ENCODE peak calls at places on chromosomes 13 and 19, in six cellular contexts. One of them, this sample, is unnamed.

GRCh38 chr19:52991484-52991883 is 22.2 kb upstream of the ERVV-1 start:
- DNase-seq in activated naive CD4-positive, alpha-beta T cell treated with anti-CD3 and anti-CD28 coated beads for 36 hours: no peak
- DNase-seq in dermis microvascular lymphatic vessel endothelial cell: peak; percentile 10
- DNase-seq in NCI-H1694: no peak
- DNase-seq in activated T-cell treated with anti-CD3 and anti-CD28 coated beads, Interleukin-2, amount 50 U/mL, for 72 hours: no peak
- DNase-seq in stimulated activated CD8-positive, alpha-beta memory T cell treated with anti-CD3 and anti-CD28 coated beads, Interleukin-7, amount 100 ng/mL, for 24 hours: no peak
- DNase-seq in this sample: peak; percentile 84

GRCh38 chr19:18441804-18442788 is 4.2 kb upstream of the ISYNA1 start:
- DNase-seq in activated naive CD4-positive, alpha-beta T cell treated with anti-CD3 and anti-CD28 coated beads for 36 hours: no peak
- DNase-seq in dermis microvascular lymphatic vessel endothelial cell: no peak
- DNase-seq in NCI-H1694: no peak
- DNase-seq in activated T-cell treated with anti-CD3 and anti-CD28 coated beads, Interleukin-2, amount 50 U/mL, for 72 hours: no peak
- DNase-seq in stimulated activated CD8-positive, alpha-beta memory T cell treated with anti-CD3 and anti-CD28 coated beads, Interleukin-7, amount 100 ng/mL, for 24 hours: no peak
- DNase-seq in this sample: no peak

GRCh38 chr19:46607441-46607841 is 6.3 kb downstream of the CALM3 start:
- DNase-seq in activated naive CD4-positive, alpha-beta T cell treated with anti-CD3 and anti-CD28 coated beads for 36 hours: no peak
- DNase-seq in dermis microvascular lymphatic vessel endothelial cell: no peak
- DNase-seq in NCI-H1694: no peak
- DNase-seq in activated T-cell treated with anti-CD3 and anti-CD28 coated beads, Interleukin-2, amount 50 U/mL, for 72 hours: no peak
- DNase-seq in stimulated activated CD8-positive, alpha-beta memory T cell treated with anti-CD3 and anti-CD28 coated beads, Interleukin-7, amount 100 ng/mL, for 24 hours: no peak
- DNase-seq in this sample: no peak

GRCh38 chr13:43537124-43537523 is 249.6 kb downstream of the ENOX1 start:
- DNase-seq in activated naive CD4-positive, alpha-beta T cell treated with anti-CD3 and anti-CD28 coated beads for 36 hours: no peak
- DNase-seq in dermis microvascular lymphatic vessel endothelial cell: no peak
- DNase-seq in NCI-H1694: no peak
- DNase-seq in activated T-cell treated with anti-CD3 and anti-CD28 coated beads, Interleukin-2, amount 50 U/mL, for 72 hours: no peak
- DNase-seq in stimulated activated CD8-positive, alpha-beta memory T cell treated with anti-CD3 and anti-CD28 coated beads, Interleukin-7, amount 100 ng/mL, for 24 hours: no peak
- DNase-seq in this sample: peak; percentile 5

GRCh38 chr13:50132937-50133276 is 117.7 kb downstream of the KCNRG start:
- DNase-seq in activated naive CD4-positive, alpha-beta T cell treated with anti-CD3 and anti-CD28 coated beads for 36 hours: no peak
- DNase-seq in dermis microvascular lymphatic vessel endothelial cell: no peak
- DNase-seq in NCI-H1694: no peak
- DNase-seq in activated T-cell treated with anti-CD3 and anti-CD28 coated beads, Interleukin-2, amount 50 U/mL, for 72 hours: no peak
- DNase-seq in stimulated activated CD8-positive, alpha-beta memory T cell treated with anti-CD3 and anti-CD28 coated beads, Interleukin-7, amount 100 ng/mL, for 24 hours: no peak
- DNase-seq in this sample: no peak

GRCh38 chr13:113852536-113853517 is 11.0 kb downstream of the GAS6 start:
- DNase-seq in activated naive CD4-positive, alpha-beta T cell treated with anti-CD3 and anti-CD28 coated beads for 36 hours: no peak
- DNase-seq in dermis microvascular lymphatic vessel endothelial cell: no peak
- DNase-seq in NCI-H1694: no peak
- DNase-seq in activated T-cell treated with anti-CD3 and anti-CD28 coated beads, Interleukin-2, amount 50 U/mL, for 72 hours: no peak
- DNase-seq in stimulated activated CD8-positive, alpha-beta memory T cell treated with anti-CD3 and anti-CD28 coated beads, Interleukin-7, amount 100 ng/mL, for 24 hours: no peak
- DNase-seq in this sample: no peak

GRCh38 chr19:18437481-18438330 is at the start of gene ISYNA1:
- DNase-seq in activated naive CD4-positive, alpha-beta T cell treated with anti-CD3 and anti-CD28 coated beads for 36 hours: peak; percentile 31
- DNase-seq in dermis microvascular lymphatic vessel endothelial cell: no peak
- DNase-seq in NCI-H1694: no peak
- DNase-seq in activated T-cell treated with anti-CD3 and anti-CD28 coated beads, Interleukin-2, amount 50 U/mL, for 72 hours: peak; percentile 54
- DNase-seq in stimulated activated CD8-positive, alpha-beta memory T cell treated with anti-CD3 and anti-CD28 coated beads, Interleukin-7, amount 100 ng/mL, for 24 hours: no peak
- DNase-seq in this sample: peak; percentile 86

GRCh38 chr13:80716610-80717081 is 375.7 kb upstream of the SPRY2 start:
- DNase-seq in activated naive CD4-positive, alpha-beta T cell treated with anti-CD3 and anti-CD28 coated beads for 36 hours: no peak
- DNase-seq in dermis microvascular lymphatic vessel endothelial cell: no peak
- DNase-seq in NCI-H1694: no peak
- DNase-seq in activated T-cell treated with anti-CD3 and anti-CD28 coated beads, Interleukin-2, amount 50 U/mL, for 72 hours: no peak
- DNase-seq in stimulated activated CD8-positive, alpha-beta memory T cell treated with anti-CD3 and anti-CD28 coated beads, Interleukin-7, amount 100 ng/mL, for 24 hours: no peak
- DNase-seq in this sample: no peak

GRCh38 chr13:79435549-79435948 is 29.5 kb upstream of the RBM26 start:
- DNase-seq in activated naive CD4-positive, alpha-beta T cell treated with anti-CD3 and anti-CD28 coated beads for 36 hours: no peak
- DNase-seq in dermis microvascular lymphatic vessel endothelial cell: no peak
- DNase-seq in NCI-H1694: no peak
- DNase-seq in activated T-cell treated with anti-CD3 and anti-CD28 coated beads, Interleukin-2, amount 50 U/mL, for 72 hours: no peak
- DNase-seq in stimulated activated CD8-positive, alpha-beta memory T cell treated with anti-CD3 and anti-CD28 coated beads, Interleukin-7, amount 100 ng/mL, for 24 hours: no peak
- DNase-seq in this sample: peak; percentile 85

GRCh38 chr19:3184847-3185481 is 766 bp upstream of the NCLN start:
- DNase-seq in activated naive CD4-positive, alpha-beta T cell treated with anti-CD3 and anti-CD28 coated beads for 36 hours: peak; percentile 84
- DNase-seq in dermis microvascular lymphatic vessel endothelial cell: peak; percentile 57
- DNase-seq in NCI-H1694: peak; percentile 72
- DNase-seq in activated T-cell treated with anti-CD3 and anti-CD28 coated beads, Interleukin-2, amount 50 U/mL, for 72 hours: peak; percentile 66
- DNase-seq in stimulated activated CD8-positive, alpha-beta memory T cell treated with anti-CD3 and anti-CD28 coated beads, Interleukin-7, amount 100 ng/mL, for 24 hours: peak; percentile 33
- DNase-seq in this sample: peak; percentile 57

GRCh38 chr19:54523403-54523802 is 20.8 kb downstream of the LAIR2 start:
- DNase-seq in activated naive CD4-positive, alpha-beta T cell treated with anti-CD3 and anti-CD28 coated beads for 36 hours: peak; percentile 83
- DNase-seq in dermis microvascular lymphatic vessel endothelial cell: peak; percentile 65
- DNase-seq in NCI-H1694: no peak
- DNase-seq in activated T-cell treated with anti-CD3 and anti-CD28 coated beads, Interleukin-2, amount 50 U/mL, for 72 hours: peak; percentile 55
- DNase-seq in stimulated activated CD8-positive, alpha-beta memory T cell treated with anti-CD3 and anti-CD28 coated beads, Interleukin-7, amount 100 ng/mL, for 24 hours: peak; percentile 10
- DNase-seq in this sample: peak; percentile 50

GRCh38 chr13:24228852-24229458 is 68.4 kb downstream of the SPATA13 start:
- DNase-seq in activated naive CD4-positive, alpha-beta T cell treated with anti-CD3 and anti-CD28 coated beads for 36 hours: peak; percentile 63
- DNase-seq in dermis microvascular lymphatic vessel endothelial cell: peak; percentile 47
- DNase-seq in NCI-H1694: peak; percentile 40
- DNase-seq in activated T-cell treated with anti-CD3 and anti-CD28 coated beads, Interleukin-2, amount 50 U/mL, for 72 hours: peak; percentile 41
- DNase-seq in stimulated activated CD8-positive, alpha-beta memory T cell treated with anti-CD3 and anti-CD28 coated beads, Interleukin-7, amount 100 ng/mL, for 24 hours: no peak
- DNase-seq in this sample: no peak

GRCh38 chr19:38209671-38210457 is 14.2 kb downstream of the DPF1 start:
- DNase-seq in activated naive CD4-positive, alpha-beta T cell treated with anti-CD3 and anti-CD28 coated beads for 36 hours: no peak
- DNase-seq in dermis microvascular lymphatic vessel endothelial cell: no peak
- DNase-seq in NCI-H1694: peak; percentile 48
- DNase-seq in activated T-cell treated with anti-CD3 and anti-CD28 coated beads, Interleukin-2, amount 50 U/mL, for 72 hours: no peak
- DNase-seq in stimulated activated CD8-positive, alpha-beta memory T cell treated with anti-CD3 and anti-CD28 coated beads, Interleukin-7, amount 100 ng/mL, for 24 hours: no peak
- DNase-seq in this sample: no peak

GRCh38 chr13:36520111-36520510 is 87.8 kb downstream of the CCNA1 start:
- DNase-seq in activated naive CD4-positive, alpha-beta T cell treated with anti-CD3 and anti-CD28 coated beads for 36 hours: no peak
- DNase-seq in dermis microvascular lymphatic vessel endothelial cell: no peak
- DNase-seq in NCI-H1694: no peak
- DNase-seq in activated T-cell treated with anti-CD3 and anti-CD28 coated beads, Interleukin-2, amount 50 U/mL, for 72 hours: no peak
- DNase-seq in stimulated activated CD8-positive, alpha-beta memory T cell treated with anti-CD3 and anti-CD28 coated beads, Interleukin-7, amount 100 ng/mL, for 24 hours: no peak
- DNase-seq in this sample: no peak

GRCh38 chr19:28217064-28217463 is 995.9 kb downstream of the UQCRFS1 start:
- DNase-seq in activated naive CD4-positive, alpha-beta T cell treated with anti-CD3 and anti-CD28 coated beads for 36 hours: no peak
- DNase-seq in dermis microvascular lymphatic vessel endothelial cell: no peak
- DNase-seq in NCI-H1694: no peak
- DNase-seq in activated T-cell treated with anti-CD3 and anti-CD28 coated beads, Interleukin-2, amount 50 U/mL, for 72 hours: no peak
- DNase-seq in stimulated activated CD8-positive, alpha-beta memory T cell treated with anti-CD3 and anti-CD28 coated beads, Interleukin-7, amount 100 ng/mL, for 24 hours: no peak
- DNase-seq in this sample: no peak

GRCh38 chr13:48231948-48232347 is 1.1 kb upstream of the ITM2B start:
- DNase-seq in activated naive CD4-positive, alpha-beta T cell treated with anti-CD3 and anti-CD28 coated beads for 36 hours: no peak
- DNase-seq in dermis microvascular lymphatic vessel endothelial cell: no peak
- DNase-seq in NCI-H1694: no peak
- DNase-seq in activated T-cell treated with anti-CD3 and anti-CD28 coated beads, Interleukin-2, amount 50 U/mL, for 72 hours: no peak
- DNase-seq in stimulated activated CD8-positive, alpha-beta memory T cell treated with anti-CD3 and anti-CD28 coated beads, Interleukin-7, amount 100 ng/mL, for 24 hours: no peak
- DNase-seq in this sample: no peak

GRCh38 chr13:43268632-43269031 is 245.2 kb downstream of the DNAJC15 start:
- DNase-seq in activated naive CD4-positive, alpha-beta T cell treated with anti-CD3 and anti-CD28 coated beads for 36 hours: no peak
- DNase-seq in dermis microvascular lymphatic vessel endothelial cell: no peak
- DNase-seq in NCI-H1694: no peak
- DNase-seq in activated T-cell treated with anti-CD3 and anti-CD28 coated beads, Interleukin-2, amount 50 U/mL, for 72 hours: no peak
- DNase-seq in stimulated activated CD8-positive, alpha-beta memory T cell treated with anti-CD3 and anti-CD28 coated beads, Interleukin-7, amount 100 ng/mL, for 24 hours: no peak
- DNase-seq in this sample: peak; percentile 9

GRCh38 chr13:98731925-98732324 is 20.5 kb downstream of the SLC15A1 start:
- DNase-seq in activated naive CD4-positive, alpha-beta T cell treated with anti-CD3 and anti-CD28 coated beads for 36 hours: no peak
- DNase-seq in dermis microvascular lymphatic vessel endothelial cell: no peak
- DNase-seq in NCI-H1694: no peak
- DNase-seq in activated T-cell treated with anti-CD3 and anti-CD28 coated beads, Interleukin-2, amount 50 U/mL, for 72 hours: no peak
- DNase-seq in stimulated activated CD8-positive, alpha-beta memory T cell treated with anti-CD3 and anti-CD28 coated beads, Interleukin-7, amount 100 ng/mL, for 24 hours: no peak
- DNase-seq in this sample: no peak

GRCh38 chr19:21483589-21484170 is 21.7 kb upstream of the ZNF429 start:
- DNase-seq in activated naive CD4-positive, alpha-beta T cell treated with anti-CD3 and anti-CD28 coated beads for 36 hours: peak; percentile 78
- DNase-seq in dermis microvascular lymphatic vessel endothelial cell: no peak
- DNase-seq in NCI-H1694: no peak
- DNase-seq in activated T-cell treated with anti-CD3 and anti-CD28 coated beads, Interleukin-2, amount 50 U/mL, for 72 hours: peak; percentile 38
- DNase-seq in stimulated activated CD8-positive, alpha-beta memory T cell treated with anti-CD3 and anti-CD28 coated beads, Interleukin-7, amount 100 ng/mL, for 24 hours: peak; percentile 44
- DNase-seq in this sample: no peak

GRCh38 chr19:28401739-28402138 is 811.2 kb downstream of the UQCRFS1 start:
- DNase-seq in activated naive CD4-positive, alpha-beta T cell treated with anti-CD3 and anti-CD28 coated beads for 36 hours: no peak
- DNase-seq in dermis microvascular lymphatic vessel endothelial cell: no peak
- DNase-seq in NCI-H1694: no peak
- DNase-seq in activated T-cell treated with anti-CD3 and anti-CD28 coated beads, Interleukin-2, amount 50 U/mL, for 72 hours: no peak
- DNase-seq in stimulated activated CD8-positive, alpha-beta memory T cell treated with anti-CD3 and anti-CD28 coated beads, Interleukin-7, amount 100 ng/mL, for 24 hours: no peak
- DNase-seq in this sample: no peak

GRCh38 chr19:48391100-48392005 is at the start of gene KDELR1:
- DNase-seq in activated naive CD4-positive, alpha-beta T cell treated with anti-CD3 and anti-CD28 coated beads for 36 hours: peak; percentile 73
- DNase-seq in dermis microvascular lymphatic vessel endothelial cell: peak; percentile 55
- DNase-seq in NCI-H1694: peak; percentile 60
- DNase-seq in activated T-cell treated with anti-CD3 and anti-CD28 coated beads, Interleukin-2, amount 50 U/mL, for 72 hours: peak; percentile 87
- DNase-seq in stimulated activated CD8-positive, alpha-beta memory T cell treated with anti-CD3 and anti-CD28 coated beads, Interleukin-7, amount 100 ng/mL, for 24 hours: no peak
- DNase-seq in this sample: peak; percentile 40

GRCh38 chr19:17784201-17785008 is 10.5 kb upstream of the B3GNT3 start:
- DNase-seq in activated naive CD4-positive, alpha-beta T cell treated with anti-CD3 and anti-CD28 coated beads for 36 hours: peak; percentile 88
- DNase-seq in dermis microvascular lymphatic vessel endothelial cell: no peak
- DNase-seq in NCI-H1694: peak; percentile 60
- DNase-seq in activated T-cell treated with anti-CD3 and anti-CD28 coated beads, Interleukin-2, amount 50 U/mL, for 72 hours: peak; percentile 77
- DNase-seq in stimulated activated CD8-positive, alpha-beta memory T cell treated with anti-CD3 and anti-CD28 coated beads, Interleukin-7, amount 100 ng/mL, for 24 hours: peak; percentile 58
- DNase-seq in this sample: peak; percentile 21

GRCh38 chr13:52882803-52883202 is 34.4 kb upstream of the PCDH8 start:
- DNase-seq in activated naive CD4-positive, alpha-beta T cell treated with anti-CD3 and anti-CD28 coated beads for 36 hours: no peak
- DNase-seq in dermis microvascular lymphatic vessel endothelial cell: no peak
- DNase-seq in NCI-H1694: no peak
- DNase-seq in activated T-cell treated with anti-CD3 and anti-CD28 coated beads, Interleukin-2, amount 50 U/mL, for 72 hours: no peak
- DNase-seq in stimulated activated CD8-positive, alpha-beta memory T cell treated with anti-CD3 and anti-CD28 coated beads, Interleukin-7, amount 100 ng/mL, for 24 hours: no peak
- DNase-seq in this sample: no peak

GRCh38 chr13:28584873-28585317 is 74.0 kb upstream of the POMP start:
- DNase-seq in activated naive CD4-positive, alpha-beta T cell treated with anti-CD3 and anti-CD28 coated beads for 36 hours: no peak
- DNase-seq in dermis microvascular lymphatic vessel endothelial cell: no peak
- DNase-seq in NCI-H1694: no peak
- DNase-seq in activated T-cell treated with anti-CD3 and anti-CD28 coated beads, Interleukin-2, amount 50 U/mL, for 72 hours: no peak
- DNase-seq in stimulated activated CD8-positive, alpha-beta memory T cell treated with anti-CD3 and anti-CD28 coated beads, Interleukin-7, amount 100 ng/mL, for 24 hours: no peak
- DNase-seq in this sample: no peak

GRCh38 chr13:99322297-99323103 is 15.3 kb upstream of the GPR183 start:
- DNase-seq in activated naive CD4-positive, alpha-beta T cell treated with anti-CD3 and anti-CD28 coated beads for 36 hours: peak; percentile 63
- DNase-seq in dermis microvascular lymphatic vessel endothelial cell: no peak
- DNase-seq in NCI-H1694: no peak
- DNase-seq in activated T-cell treated with anti-CD3 and anti-CD28 coated beads, Interleukin-2, amount 50 U/mL, for 72 hours: peak; percentile 48
- DNase-seq in stimulated activated CD8-positive, alpha-beta memory T cell treated with anti-CD3 and anti-CD28 coated beads, Interleukin-7, amount 100 ng/mL, for 24 hours: no peak
- DNase-seq in this sample: peak; percentile 79

GRCh38 chr13:19123502-19123901 is 58.1 kb downstream of the TUBA3C start:
- DNase-seq in activated naive CD4-positive, alpha-beta T cell treated with anti-CD3 and anti-CD28 coated beads for 36 hours: no peak
- DNase-seq in dermis microvascular lymphatic vessel endothelial cell: no peak
- DNase-seq in NCI-H1694: no peak
- DNase-seq in activated T-cell treated with anti-CD3 and anti-CD28 coated beads, Interleukin-2, amount 50 U/mL, for 72 hours: no peak
- DNase-seq in stimulated activated CD8-positive, alpha-beta memory T cell treated with anti-CD3 and anti-CD28 coated beads, Interleukin-7, amount 100 ng/mL, for 24 hours: no peak
- DNase-seq in this sample: no peak

GRCh38 chr19:48506138-48506733 is 5.4 kb downstream of the LMTK3 start:
- DNase-seq in activated naive CD4-positive, alpha-beta T cell treated with anti-CD3 and anti-CD28 coated beads for 36 hours: no peak
- DNase-seq in dermis microvascular lymphatic vessel endothelial cell: no peak
- DNase-seq in NCI-H1694: peak; percentile 28
- DNase-seq in activated T-cell treated with anti-CD3 and anti-CD28 coated beads, Interleukin-2, amount 50 U/mL, for 72 hours: no peak
- DNase-seq in stimulated activated CD8-positive, alpha-beta memory T cell treated with anti-CD3 and anti-CD28 coated beads, Interleukin-7, amount 100 ng/mL, for 24 hours: no peak
- DNase-seq in this sample: peak; percentile 16

GRCh38 chr13:106533101-106533939 is 2.1 kb downstream of the EFNB2 start:
- DNase-seq in activated naive CD4-positive, alpha-beta T cell treated with anti-CD3 and anti-CD28 coated beads for 36 hours: peak; percentile 32
- DNase-seq in dermis microvascular lymphatic vessel endothelial cell: no peak
- DNase-seq in NCI-H1694: peak; percentile 30
- DNase-seq in activated T-cell treated with anti-CD3 and anti-CD28 coated beads, Interleukin-2, amount 50 U/mL, for 72 hours: peak; percentile 33
- DNase-seq in stimulated activated CD8-positive, alpha-beta memory T cell treated with anti-CD3 and anti-CD28 coated beads, Interleukin-7, amount 100 ng/mL, for 24 hours: no peak
- DNase-seq in this sample: peak; percentile 70

GRCh38 chr19:41999071-41999877 is 5.2 kb upstream of the ATP1A3 start:
- DNase-seq in activated naive CD4-positive, alpha-beta T cell treated with anti-CD3 and anti-CD28 coated beads for 36 hours: no peak
- DNase-seq in dermis microvascular lymphatic vessel endothelial cell: no peak
- DNase-seq in NCI-H1694: no peak
- DNase-seq in activated T-cell treated with anti-CD3 and anti-CD28 coated beads, Interleukin-2, amount 50 U/mL, for 72 hours: no peak
- DNase-seq in stimulated activated CD8-positive, alpha-beta memory T cell treated with anti-CD3 and anti-CD28 coated beads, Interleukin-7, amount 100 ng/mL, for 24 hours: no peak
- DNase-seq in this sample: no peak

GRCh38 chr13:105804561-105805190 is 730.8 kb downstream of the EFNB2 start:
- DNase-seq in activated naive CD4-positive, alpha-beta T cell treated with anti-CD3 and anti-CD28 coated beads for 36 hours: no peak
- DNase-seq in dermis microvascular lymphatic vessel endothelial cell: no peak
- DNase-seq in NCI-H1694: no peak
- DNase-seq in activated T-cell treated with anti-CD3 and anti-CD28 coated beads, Interleukin-2, amount 50 U/mL, for 72 hours: no peak
- DNase-seq in stimulated activated CD8-positive, alpha-beta memory T cell treated with anti-CD3 and anti-CD28 coated beads, Interleukin-7, amount 100 ng/mL, for 24 hours: no peak
- DNase-seq in this sample: peak; percentile 36

GRCh38 chr19:50044922-50045321 is 19.1 kb downstream of the ZNF473 start:
- DNase-seq in activated naive CD4-positive, alpha-beta T cell treated with anti-CD3 and anti-CD28 coated beads for 36 hours: no peak
- DNase-seq in dermis microvascular lymphatic vessel endothelial cell: no peak
- DNase-seq in NCI-H1694: no peak
- DNase-seq in activated T-cell treated with anti-CD3 and anti-CD28 coated beads, Interleukin-2, amount 50 U/mL, for 72 hours: no peak
- DNase-seq in stimulated activated CD8-positive, alpha-beta memory T cell treated with anti-CD3 and anti-CD28 coated beads, Interleukin-7, amount 100 ng/mL, for 24 hours: no peak
- DNase-seq in this sample: no peak

GRCh38 chr19:18290250-18291018 is 9.0 kb upstream of the JUND start:
- DNase-seq in activated naive CD4-positive, alpha-beta T cell treated with anti-CD3 and anti-CD28 coated beads for 36 hours: peak; percentile 96
- DNase-seq in dermis microvascular lymphatic vessel endothelial cell: no peak
- DNase-seq in NCI-H1694: no peak
- DNase-seq in activated T-cell treated with anti-CD3 and anti-CD28 coated beads, Interleukin-2, amount 50 U/mL, for 72 hours: peak; percentile 97
- DNase-seq in stimulated activated CD8-positive, alpha-beta memory T cell treated with anti-CD3 and anti-CD28 coated beads, Interleukin-7, amount 100 ng/mL, for 24 hours: peak; percentile 81
- DNase-seq in this sample: no peak

GRCh38 chr13:99446242-99446641 is 55.0 kb upstream of the TM9SF2 start:
- DNase-seq in activated naive CD4-positive, alpha-beta T cell treated with anti-CD3 and anti-CD28 coated beads for 36 hours: no peak
- DNase-seq in dermis microvascular lymphatic vessel endothelial cell: no peak
- DNase-seq in NCI-H1694: no peak
- DNase-seq in activated T-cell treated with anti-CD3 and anti-CD28 coated beads, Interleukin-2, amount 50 U/mL, for 72 hours: no peak
- DNase-seq in stimulated activated CD8-positive, alpha-beta memory T cell treated with anti-CD3 and anti-CD28 coated beads, Interleukin-7, amount 100 ng/mL, for 24 hours: no peak
- DNase-seq in this sample: no peak

GRCh38 chr13:33284016-33284415 is 1.5 kb downstream of the STARD13 start:
- DNase-seq in activated naive CD4-positive, alpha-beta T cell treated with anti-CD3 and anti-CD28 coated beads for 36 hours: no peak
- DNase-seq in dermis microvascular lymphatic vessel endothelial cell: peak; percentile 95
- DNase-seq in NCI-H1694: no peak
- DNase-seq in activated T-cell treated with anti-CD3 and anti-CD28 coated beads, Interleukin-2, amount 50 U/mL, for 72 hours: no peak
- DNase-seq in stimulated activated CD8-positive, alpha-beta memory T cell treated with anti-CD3 and anti-CD28 coated beads, Interleukin-7, amount 100 ng/mL, for 24 hours: no peak
- DNase-seq in this sample: no peak

GRCh38 chr19:1538978-1539377 is 15.1 kb downstream of the PLK5 start:
- DNase-seq in activated naive CD4-positive, alpha-beta T cell treated with anti-CD3 and anti-CD28 coated beads for 36 hours: no peak
- DNase-seq in dermis microvascular lymphatic vessel endothelial cell: no peak
- DNase-seq in NCI-H1694: no peak
- DNase-seq in activated T-cell treated with anti-CD3 and anti-CD28 coated beads, Interleukin-2, amount 50 U/mL, for 72 hours: no peak
- DNase-seq in stimulated activated CD8-positive, alpha-beta memory T cell treated with anti-CD3 and anti-CD28 coated beads, Interleukin-7, amount 100 ng/mL, for 24 hours: no peak
- DNase-seq in this sample: no peak

GRCh38 chr13:89465366-89465765 is 1794.2 kb downstream of the SLITRK5 start:
- DNase-seq in activated naive CD4-positive, alpha-beta T cell treated with anti-CD3 and anti-CD28 coated beads for 36 hours: no peak
- DNase-seq in dermis microvascular lymphatic vessel endothelial cell: no peak
- DNase-seq in NCI-H1694: no peak
- DNase-seq in activated T-cell treated with anti-CD3 and anti-CD28 coated beads, Interleukin-2, amount 50 U/mL, for 72 hours: no peak
- DNase-seq in stimulated activated CD8-positive, alpha-beta memory T cell treated with anti-CD3 and anti-CD28 coated beads, Interleukin-7, amount 100 ng/mL, for 24 hours: no peak
- DNase-seq in this sample: peak; percentile 68

GRCh38 chr13:78680611-78681010 is 21.7 kb upstream of the OBI1 start:
- DNase-seq in activated naive CD4-positive, alpha-beta T cell treated with anti-CD3 and anti-CD28 coated beads for 36 hours: no peak
- DNase-seq in dermis microvascular lymphatic vessel endothelial cell: no peak
- DNase-seq in NCI-H1694: peak; percentile 74
- DNase-seq in activated T-cell treated with anti-CD3 and anti-CD28 coated beads, Interleukin-2, amount 50 U/mL, for 72 hours: no peak
- DNase-seq in stimulated activated CD8-positive, alpha-beta memory T cell treated with anti-CD3 and anti-CD28 coated beads, Interleukin-7, amount 100 ng/mL, for 24 hours: no peak
- DNase-seq in this sample: no peak

GRCh38 chr13:43730642-43731041 is 56.1 kb downstream of the ENOX1 start:
- DNase-seq in activated naive CD4-positive, alpha-beta T cell treated with anti-CD3 and anti-CD28 coated beads for 36 hours: no peak
- DNase-seq in dermis microvascular lymphatic vessel endothelial cell: no peak
- DNase-seq in NCI-H1694: no peak
- DNase-seq in activated T-cell treated with anti-CD3 and anti-CD28 coated beads, Interleukin-2, amount 50 U/mL, for 72 hours: no peak
- DNase-seq in stimulated activated CD8-positive, alpha-beta memory T cell treated with anti-CD3 and anti-CD28 coated beads, Interleukin-7, amount 100 ng/mL, for 24 hours: no peak
- DNase-seq in this sample: peak; percentile 33